ENCODE peak calls at places on chromosomes 7 and 10, in six cellular contexts. One of them, this sample, is unnamed.

GRCh38 chr7:117143066-117143465 is 179.8 kb downstream of the WNT2 start:
- DNase-seq in NCI-H1105 treated with DMSO at 0.1 percent for 48 hours: no peak
- DNase-seq in foreskin fibroblast: peak
- DNase-seq in colonic mucosa: no peak
- DNase-seq in H4: no peak
- DNase-seq in WERI-Rb-1: no peak
- DNase-seq in this sample: no peak

GRCh38 chr10:89921422-89921821 is 220.0 kb downstream of the KIF20B start:
- DNase-seq in NCI-H1105 treated with DMSO at 0.1 percent for 48 hours: no peak
- DNase-seq in WERI-Rb-1: no peak
- DNase-seq in foreskin fibroblast: no peak
- DNase-seq in H4: no peak
- DNase-seq in colonic mucosa: no peak
- DNase-seq in this sample: no peak

GRCh38 chr7:125491137-125491536 is 561.5 kb upstream of the POT1 start:
- DNase-seq in colonic mucosa: no peak
- DNase-seq in H4: no peak
- DNase-seq in WERI-Rb-1: no peak
- DNase-seq in NCI-H1105 treated with DMSO at 0.1 percent for 48 hours: no peak
- DNase-seq in foreskin fibroblast: no peak
- DNase-seq in this sample: peak

GRCh38 chr10:30804478-30805055 is 175.0 kb upstream of the LYZL2 start:
- DNase-seq in colonic mucosa: no peak
- DNase-seq in foreskin fibroblast: peak
- DNase-seq in H4: no peak
- DNase-seq in WERI-Rb-1: no peak
- DNase-seq in NCI-H1105 treated with DMSO at 0.1 percent for 48 hours: no peak
- DNase-seq in this sample: no peak

GRCh38 chr10:93080350-93081046 is 6.8 kb downstream of the CYP26A1 start:
- DNase-seq in WERI-Rb-1: peak
- DNase-seq in foreskin fibroblast: peak
- DNase-seq in NCI-H1105 treated with DMSO at 0.1 percent for 48 hours: no peak
- DNase-seq in H4: no peak
- DNase-seq in colonic mucosa: peak
- DNase-seq in this sample: peak

GRCh38 chr10:103659674-103660363 is 166.3 kb downstream of the NEURL1 start:
- DNase-seq in foreskin fibroblast: peak
- DNase-seq in NCI-H1105 treated with DMSO at 0.1 percent for 48 hours: no peak
- DNase-seq in H4: peak
- DNase-seq in colonic mucosa: peak
- DNase-seq in WERI-Rb-1: no peak
- DNase-seq in this sample: no peak

GRCh38 chr7:155955367-155955635 is 143.0 kb upstream of the SHH start:
- DNase-seq in H4: no peak
- DNase-seq in WERI-Rb-1: no peak
- DNase-seq in foreskin fibroblast: no peak
- DNase-seq in NCI-H1105 treated with DMSO at 0.1 percent for 48 hours: no peak
- DNase-seq in colonic mucosa: no peak
- DNase-seq in this sample: no peak

GRCh38 chr10:94591461-94592205 is 46.0 kb downstream of the HELLS start:
- DNase-seq in WERI-Rb-1: no peak
- DNase-seq in H4: no peak
- DNase-seq in foreskin fibroblast: no peak
- DNase-seq in NCI-H1105 treated with DMSO at 0.1 percent for 48 hours: no peak
- DNase-seq in colonic mucosa: no peak
- DNase-seq in this sample: no peak

GRCh38 chr10:76647276-76647675 is 990.3 kb downstream of the KCNMA1 start:
- DNase-seq in colonic mucosa: no peak
- DNase-seq in WERI-Rb-1: no peak
- DNase-seq in foreskin fibroblast: peak
- DNase-seq in NCI-H1105 treated with DMSO at 0.1 percent for 48 hours: no peak
- DNase-seq in H4: no peak
- DNase-seq in this sample: no peak

GRCh38 chr7:3915337-3915865 is 614.3 kb downstream of the SDK1 start:
- DNase-seq in colonic mucosa: no peak
- DNase-seq in H4: no peak
- DNase-seq in foreskin fibroblast: no peak
- DNase-seq in NCI-H1105 treated with DMSO at 0.1 percent for 48 hours: no peak
- DNase-seq in WERI-Rb-1: no peak
- DNase-seq in this sample: no peak

GRCh38 chr7:81430761-81431160 is 339.1 kb downstream of the HGF start:
- DNase-seq in colonic mucosa: no peak
- DNase-seq in NCI-H1105 treated with DMSO at 0.1 percent for 48 hours: no peak
- DNase-seq in WERI-Rb-1: no peak
- DNase-seq in H4: no peak
- DNase-seq in foreskin fibroblast: no peak
- DNase-seq in this sample: no peak

GRCh38 chr7:23833405-23833804 is 123.4 kb downstream of the STK31 start:
- DNase-seq in WERI-Rb-1: no peak
- DNase-seq in foreskin fibroblast: no peak
- DNase-seq in NCI-H1105 treated with DMSO at 0.1 percent for 48 hours: no peak
- DNase-seq in colonic mucosa: no peak
- DNase-seq in H4: no peak
- DNase-seq in this sample: no peak

GRCh38 chr7:28595081-28595480 is 182.8 kb downstream of the CREB5 start:
- DNase-seq in H4: no peak
- DNase-seq in WERI-Rb-1: no peak
- DNase-seq in colonic mucosa: no peak
- DNase-seq in NCI-H1105 treated with DMSO at 0.1 percent for 48 hours: no peak
- DNase-seq in foreskin fibroblast: no peak
- DNase-seq in this sample: peak